ENCODE peak calls at places on chromosomes 4 and X, in four cellular contexts. N is sigmoid colon, F is AG08396, I is EH. P is an unnamed sample.

GRCh38 chr4:180101348-180102083 is 2141.7 kb upstream of the TENM3 start:
- DNase-seq in N (no peak), F (no peak), I (no peak), P (no peak)

GRCh38 chr4:141352328-141352727 is 131.6 kb downstream of the ZNF330 start:
- DNase-seq in N (no peak), F (no peak), I (no peak), P (no peak)

GRCh38 chrX:119234931-119235555 is 1.0 kb upstream of the PGRMC1 start:
- DNase-seq in N (no peak), F (no peak), I (no peak), P (no peak)

GRCh38 chr4:137467537-137467936 is 64.8 kb downstream of the PCDH18 start:
- DNase-seq in N (no peak), F (no peak), I (no peak), P (no peak)

GRCh38 chr4:162392938-162393337 is 229.1 kb upstream of the FSTL5 start:
- DNase-seq in N (no peak), F (no peak), I (no peak), P (no peak)

GRCh38 chrX:110004210-110004609 is 1.3 kb downstream of the TMEM164 start:
- DNase-seq in N (no peak), F (no peak), I (no peak), P (no peak)

GRCh38 chr4:53899544-53900274 is 164.7 kb downstream of the CHIC2 start:
- DNase-seq in N (no peak), F (peak), I (peak), P (no peak)

GRCh38 chr4:38466401-38466800 is 197.6 kb upstream of the KLF3 start:
- DNase-seq in N (no peak), F (no peak), I (no peak), P (no peak)

GRCh38 chr4:151276787-151277557 is at the start of gene PRSS48:
- DNase-seq in N (peak), F (peak), I (peak), P (no peak)

GRCh38 chrX:148135738-148136137 is 154.6 kb downstream of the FMR1NB start:
- DNase-seq in N (no peak), F (no peak), I (no peak), P (no peak)

GRCh38 chr4:167897116-167897515 is 195.2 kb upstream of the ANXA10 start:
- DNase-seq in N (no peak), F (peak), I (peak), P (no peak)

GRCh38 chr4:19776021-19776459 is 475.7 kb upstream of the SLIT2 start:
- DNase-seq in N (no peak), F (peak), I (peak), P (no peak)

GRCh38 chrX:21487832-21488231 is 113.6 kb downstream of the CNKSR2 start:
- DNase-seq in N (no peak), F (no peak), I (no peak), P (no peak)

GRCh38 chrX:9390121-9390520 is 74.7 kb upstream of the TBL1X start:
- DNase-seq in N (no peak), F (no peak), I (peak), P (no peak)

GRCh38 chr4:1072830-1073446 is 40.4 kb downstream of the RNF212 start:
- DNase-seq in N (no peak), F (peak), I (peak), P (peak)

P was measured in central memory CD4-positive, alpha-beta T cell.